ENCODE peak calls at places on chromosomes 4 and X, in nine cellular contexts. O is osteocyte, H is B cell, N is glutamatergic neuron, X is WTC11, M is breast epithelium, V is sigmoid colon, C is fibroblast of lung, Q is astrocyte. T is an unnamed sample.

GRCh38 chrX:150772150-150772970 is 79.2 kb downstream of the MTMR1 start:
- DNase-seq in X (peak), Q (peak), N (peak), V (peak), H (peak), O (peak), C (peak), M (peak), T (peak)

GRCh38 chrX:46485897-46486296 is 59.3 kb downstream of the ZNF674 start:
- DNase-seq in V (no peak), O (no peak), H (no peak), Q (no peak), M (no peak), N (no peak), C (no peak), X (peak), T (no peak)

GRCh38 chr4:13989496-13989895 is 362.0 kb upstream of the BOD1L1 start:
- DNase-seq in M (no peak), H (no peak), Q (peak), N (no peak), V (no peak), O (no peak), X (no peak), C (peak), T (no peak)

GRCh38 chrX:124720532-124720931 is 374.2 kb downstream of the SH2D1A start:
- DNase-seq in C (no peak), X (no peak), O (no peak), N (no peak), M (no peak), Q (no peak), H (no peak), V (no peak), T (no peak)

GRCh38 chr4:98430708-98431403 is 169.7 kb downstream of the RAP1GDS1 start:
- DNase-seq in N (no peak), X (no peak), M (no peak), O (no peak), V (no peak), H (no peak), Q (peak), C (peak), T (no peak)

GRCh38 chr4:114251020-114251419 is 271.6 kb upstream of the ARSJ start:
- DNase-seq in M (no peak), X (no peak), V (no peak), C (no peak), H (no peak), O (no peak), Q (no peak), N (no peak), T (no peak)

GRCh38 chr4:126592088-126592487 is 1040.7 kb upstream of the INTU start:
- DNase-seq in Q (no peak), N (no peak), C (peak), M (no peak), X (no peak), V (no peak), H (no peak), O (no peak), T (no peak)

GRCh38 chr4:29717658-29718057 is 1002.5 kb upstream of the PCDH7 start:
- DNase-seq in Q (no peak), C (no peak), N (no peak), V (no peak), M (no peak), X (no peak), H (no peak), O (no peak), T (no peak)

GRCh38 chr4:128844931-128845330 is 35.4 kb downstream of the JADE1 start:
- DNase-seq in O (no peak), V (no peak), Q (no peak), N (no peak), X (no peak), C (peak), M (no peak), H (no peak), T (no peak)

GRCh38 chrX:74419861-74420193 is 1.5 kb upstream of the SLC16A2 start:
- DNase-seq in H (peak), V (no peak), N (peak), C (no peak), O (no peak), Q (no peak), M (no peak), X (no peak), T (no peak)

GRCh38 chr4:64581422-64581821 is 172.2 kb upstream of the TECRL start:
- DNase-seq in M (no peak), N (no peak), H (no peak), V (no peak), O (no peak), X (no peak), Q (peak), C (peak), T (no peak)

GRCh38 chrX:2474963-2475726 is 25.6 kb downstream of the DHRSX start:
- DNase-seq in X (no peak), Q (no peak), H (no peak), O (no peak), N (no peak), M (no peak), V (no peak), C (no peak), T (no peak)

GRCh38 chr4:94175553-94176260 is 32.0 kb upstream of the SMARCAD1 start:
- DNase-seq in M (no peak), C (no peak), X (no peak), O (no peak), V (no peak), Q (no peak), H (no peak), N (no peak), T (no peak)

GRCh38 chr4:134200811-134201215 is 776 bp downstream of the PABPC4L start:
- DNase-seq in N (no peak), H (no peak), C (no peak), Q (no peak), M (no peak), V (peak), X (no peak), O (no peak), T (no peak)

GRCh38 chrX:69285881-69286545 is 120.8 kb upstream of the PJA1 start:
- DNase-seq in V (peak), Q (no peak), C (peak), M (peak), O (no peak), N (peak), X (peak), H (peak), T (peak)

DNA sequence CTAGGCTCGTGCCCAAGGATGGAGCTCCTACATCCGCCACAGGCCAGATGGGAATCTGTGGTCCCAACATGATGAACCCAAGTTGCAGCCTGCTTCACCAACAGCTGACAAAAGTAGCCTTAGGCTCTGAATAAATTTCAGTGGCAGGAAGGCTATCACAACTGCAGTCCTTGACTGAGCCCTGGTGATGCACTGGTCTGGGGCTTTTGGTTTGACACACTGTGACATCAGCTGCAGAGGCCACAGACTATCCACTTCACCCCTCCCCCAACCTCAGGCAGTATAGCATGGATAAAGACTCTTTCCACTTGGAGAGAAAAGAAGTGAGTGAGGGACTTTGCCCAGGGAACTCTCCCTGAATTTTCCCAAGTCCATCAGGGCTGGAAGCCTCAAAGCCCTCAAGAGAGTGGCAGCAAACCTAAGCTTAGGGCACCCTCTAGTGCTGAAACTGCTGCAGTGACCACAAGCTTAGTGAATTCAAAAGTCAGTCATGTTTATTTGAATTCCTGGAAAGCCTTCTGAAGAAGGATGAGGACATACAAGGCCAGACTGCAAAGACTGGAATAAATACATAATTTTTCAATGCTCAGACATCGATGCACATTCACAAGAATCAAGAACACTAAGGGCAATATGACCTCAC is 135.0 kb upstream of the TENT5D start:
- DNase-seq in H (no peak), X (peak), N (peak), M (no peak), O (no peak), Q (no peak), V (no peak), C (no peak), T (no peak)
- TF ChIP-seq CTCF in H (no peak), X (no peak), N (no peak), M (no peak), O (peak), Q (no peak), V (no peak), C (peak), T (no peak)

DNA sequence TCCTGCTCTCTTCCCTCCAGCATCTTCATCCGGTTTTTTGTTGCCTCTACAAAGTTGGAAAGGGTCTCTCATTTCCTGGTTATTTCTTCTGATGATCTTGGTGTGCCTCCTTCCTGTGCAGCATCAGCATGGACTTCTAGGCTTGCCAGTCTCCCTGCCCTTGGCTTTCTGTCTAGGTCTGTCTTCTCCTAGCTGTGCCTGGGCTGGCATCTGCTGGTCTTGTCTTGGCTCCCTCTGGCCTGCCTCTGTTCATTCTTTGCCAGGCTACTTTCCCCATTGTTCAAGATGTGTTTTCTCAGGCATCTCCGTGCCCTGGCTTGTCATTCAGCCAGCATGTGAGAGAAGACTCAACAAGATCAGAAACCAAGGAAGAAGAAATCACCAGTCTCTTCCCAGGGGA is 9.7 kb downstream of the ZNF275 start:
- DNase-seq in V (no peak), Q (no peak), X (no peak), C (no peak), H (no peak), M (no peak), O (peak), N (no peak), T (no peak)
- TF ChIP-seq CTCF in V (no peak), Q (no peak), X (no peak), C (no peak), H (no peak), M (no peak), O (no peak), N (no peak), T (no peak)

GRCh38 chr4:41257901-41258300 is 1.2 kb downstream of the UCHL1 start:
- DNase-seq in Q (no peak), X (no peak), C (peak), H (no peak), N (no peak), O (no peak), M (no peak), V (no peak), T (no peak)

GRCh38 chr4:41257257-41257900 is 651 bp downstream of the UCHL1 start:
- DNase-seq in H (peak), M (no peak), Q (peak), X (peak), V (peak), N (peak), O (peak), C (peak), T (peak)

GRCh38 chr4:41256740-41257256 is at the start of gene UCHL1:
- DNase-seq in Q (peak), H (peak), V (peak), M (no peak), O (peak), N (peak), X (peak), C (peak), T (peak)

GRCh38 chr4:41260315-41260714 is 3.6 kb downstream of the UCHL1 start:
- DNase-seq in M (no peak), C (no peak), Q (no peak), O (no peak), V (no peak), X (no peak), H (no peak), N (no peak), T (no peak)

DNA sequence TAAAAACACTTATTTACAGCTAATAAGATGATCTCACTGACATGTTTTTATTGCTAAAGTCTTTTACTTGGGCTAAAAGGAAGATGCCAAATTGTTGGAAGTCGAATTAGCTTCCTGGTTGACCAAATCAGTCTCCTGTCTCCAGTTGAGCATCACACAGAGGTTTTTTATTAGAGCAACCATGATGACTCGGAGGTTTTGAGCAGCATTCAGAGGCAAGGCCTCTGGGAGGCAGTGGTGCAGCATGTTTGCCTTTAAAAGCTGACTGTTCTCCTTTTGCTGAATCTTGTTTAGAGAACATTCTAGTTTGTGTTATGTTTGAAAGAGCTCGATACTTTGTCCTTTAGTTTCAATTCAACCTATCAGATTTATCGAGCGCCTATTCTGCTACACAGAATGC is 2.1 kb downstream of the UCHL1 start:
- DNase-seq in X (peak), M (no peak), H (no peak), N (peak), V (no peak), C (peak), Q (peak), O (no peak), T (no peak)
- TF ChIP-seq CTCF in X (no peak), M (no peak), H (no peak), N (no peak), V (no peak), C (peak), Q (peak), O (peak), T (no peak)

DNA sequence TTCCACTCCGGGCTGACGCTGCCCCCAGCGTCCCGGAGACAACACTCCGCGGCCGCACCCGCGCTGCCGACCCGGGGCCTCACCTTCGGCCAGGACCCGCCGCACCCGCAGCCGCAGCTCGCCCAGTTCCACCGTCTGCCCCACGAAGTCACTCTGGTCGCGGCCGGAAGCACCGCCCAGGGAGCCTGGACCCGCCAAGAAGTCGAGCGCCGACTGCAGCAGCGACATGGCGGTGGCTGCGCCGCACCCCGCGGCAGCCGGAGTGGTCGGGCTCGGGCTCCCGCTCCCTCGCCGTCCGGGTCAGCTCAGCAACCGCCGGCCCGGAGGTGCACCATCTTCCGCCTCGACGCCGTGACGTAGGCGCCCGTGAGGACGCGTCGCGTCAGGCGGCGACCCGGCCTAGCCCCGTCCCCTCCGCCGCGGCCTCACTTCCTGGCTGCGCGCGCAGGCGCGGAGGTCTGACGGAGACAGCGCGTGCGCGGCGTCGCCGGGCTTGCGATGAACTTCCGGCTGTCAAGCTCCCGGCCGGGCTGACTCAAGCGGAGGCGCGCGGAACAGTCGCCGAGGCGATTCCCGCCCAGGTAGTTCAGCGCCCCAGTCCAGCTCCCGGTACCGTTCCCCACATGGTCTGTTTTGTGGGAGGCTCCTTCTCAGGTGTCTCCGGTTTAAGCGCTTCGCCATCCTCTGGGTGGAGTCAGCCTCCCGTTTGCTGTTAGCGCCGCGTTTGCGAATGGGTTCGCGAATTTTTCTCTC is at the start of the genes GAK and TMEM175:
- DNase-seq in C (peak), V (peak), H (peak), N (peak), Q (peak), X (peak), O (peak), M (peak), T (peak)
- TF ChIP-seq CTCF in C (no peak), V (no peak), H (no peak), N (no peak), Q (no peak), X (no peak), O (no peak), M (peak), T (no peak)

DNA sequence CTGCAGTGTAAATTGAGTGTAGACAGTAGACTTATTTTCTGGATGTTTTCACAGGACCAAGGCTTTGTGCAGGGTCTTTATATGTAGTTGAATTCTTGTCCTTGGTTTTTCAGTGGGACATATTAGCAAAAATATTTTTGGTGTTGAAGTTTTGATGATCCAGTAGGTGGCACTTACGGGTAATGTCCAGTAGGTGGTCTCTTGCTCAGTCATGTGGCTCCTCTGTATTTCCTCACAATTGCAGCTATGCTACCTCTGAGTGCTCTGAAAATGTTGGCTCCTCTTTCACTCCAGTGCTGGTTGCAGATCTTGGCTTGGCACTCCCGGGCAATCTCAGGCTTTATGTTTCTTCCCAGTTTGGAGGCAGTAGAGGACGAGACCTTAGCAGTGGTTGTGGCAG is 419.8 kb upstream of the AMOT start:
- DNase-seq in Q (no peak), V (no peak), H (no peak), M (no peak), O (no peak), N (no peak), C (no peak), X (no peak), T (no peak)
- TF ChIP-seq CTCF in Q (no peak), V (no peak), H (no peak), M (no peak), O (no peak), N (peak), C (no peak), X (peak), T (peak)

GRCh38 chr4:86522349-86522748 is 71.8 kb upstream of the PTPN13 start:
- DNase-seq in X (no peak), O (no peak), C (peak), V (no peak), N (no peak), Q (no peak), M (no peak), H (no peak), T (no peak)
- TF ChIP-seq CTCF in X (no peak), O (peak), C (no peak), V (no peak), N (no peak), Q (no peak), M (no peak), H (no peak), T (no peak)

DNA sequence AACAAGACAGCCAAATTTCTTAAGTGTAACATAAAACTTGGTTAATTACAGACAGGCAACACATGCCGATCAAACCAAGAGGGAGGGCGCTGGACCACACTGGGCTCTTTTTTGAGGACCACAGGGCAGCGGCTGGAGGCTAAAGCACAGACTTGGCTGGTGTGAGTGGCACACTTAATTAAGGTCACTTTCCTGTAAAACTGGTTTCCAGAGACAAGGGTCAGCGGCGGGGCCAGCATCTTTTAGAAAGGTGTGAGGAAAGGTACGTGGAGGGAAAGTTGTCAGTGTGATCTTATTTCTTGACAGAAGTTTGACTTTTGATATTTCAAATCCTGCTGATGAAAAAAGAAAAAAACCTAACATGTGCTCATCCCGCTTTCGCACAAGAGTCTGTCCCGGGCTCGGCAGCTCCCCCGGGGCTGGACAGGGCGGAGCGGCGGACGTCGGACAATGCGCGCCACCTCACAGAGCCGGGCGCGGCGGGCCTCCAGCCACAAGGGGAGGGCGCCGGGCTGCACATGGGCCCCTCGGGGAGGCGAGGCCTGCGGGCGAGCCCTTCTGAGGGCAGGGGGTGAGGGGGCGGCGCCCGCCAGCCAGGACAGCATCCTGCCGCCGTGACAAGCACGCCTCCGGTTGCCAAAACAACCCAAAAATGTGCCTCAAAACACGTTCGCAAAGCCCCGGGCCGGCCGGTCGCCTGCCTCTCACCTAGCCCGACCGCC is 658 bp upstream of the HSPA4L start:
- DNase-seq in C (peak), X (no peak), V (peak), O (no peak), Q (peak), H (peak), M (peak), N (peak), T (no peak)
- TF ChIP-seq CTCF in C (no peak), X (no peak), V (no peak), O (no peak), Q (no peak), H (no peak), M (no peak), N (no peak), T (no peak)

T was measured in mesothelial cell of epicardium.